ENCODE peak calls at places on chromosomes 3 and 15, in four cellular contexts. I is D721Med, E is T-helper 2 cell, T is skeletal muscle cell. N is an unnamed sample.

GRCh38 chr15:94293411-94294402 is 62.3 kb downstream of the MCTP2 start:
- DNase-seq in E (no peak), T (no peak), I (no peak), N (no peak)

GRCh38 chr15:81901323-81901722 is 144.5 kb downstream of the MEX3B start:
- DNase-seq in I (no peak), T (no peak), E (no peak), N (no peak)

GRCh38 chr3:40043444-40043755 is 234.0 kb downstream of the MYRIP start:
- DNase-seq in E (no peak), I (no peak), T (peak; percentile 65), N (no peak)

GRCh38 chr3:186254676-186255665 is 107.1 kb downstream of the DGKG start:
- DNase-seq in I (no peak), E (no peak), T (no peak), N (no peak)

GRCh38 chr3:113914646-113915045 is 33.2 kb upstream of the ZDHHC23 start:
- DNase-seq in I (no peak), E (no peak), T (peak; percentile 31), N (no peak)

GRCh38 chr15:39969871-39970270 is 36.0 kb downstream of the EIF2AK4 start:
- DNase-seq in I (no peak), E (no peak), T (peak; percentile 53), N (no peak)

GRCh38 chr3:131903988-131904415 is 130.8 kb downstream of the CPNE4 start:
- DNase-seq in I (no peak), T (peak; percentile 99), E (no peak), N (no peak)

GRCh38 chr15:90648137-90649070 is 68.7 kb upstream of the BLM start:
- DNase-seq in E (peak; percentile 41), I (peak; percentile 51), T (no peak), N (peak; percentile 41)

GRCh38 chr15:101136381-101137268 is 115.2 kb downstream of the CHSY1 start:
- DNase-seq in I (no peak), T (no peak), E (no peak), N (no peak)

GRCh38 chr15:92343869-92344643 is 49.6 kb upstream of the ST8SIA2 start:
- DNase-seq in E (no peak), I (no peak), T (no peak), N (no peak)

GRCh38 chr3:119304201-119304713 is 10.1 kb downstream of the ARHGAP31 start:
- DNase-seq in E (no peak), I (no peak), T (no peak), N (no peak)

GRCh38 chr3:158152186-158152585 is 42.3 kb downstream of the RSRC1 start:
- DNase-seq in T (peak; percentile 25), I (no peak), E (no peak), N (no peak)

GRCh38 chr3:42190701-42191442 is 75.1 kb downstream of the CCK start:
- DNase-seq in T (no peak), I (peak; percentile 56), E (peak; percentile 20), N (peak; percentile 44)

GRCh38 chr15:85667491-85668424 is 127.0 kb downstream of the KLHL25 start:
- DNase-seq in T (peak; percentile 95), E (peak; percentile 78), I (no peak), N (peak; percentile 17)

GRCh38 chr3:119597548-119598288 is at the start of gene PLA1A:
- DNase-seq in I (no peak), T (no peak), E (no peak), N (no peak)

GRCh38 chr3:133412511-133413165 is 12.8 kb downstream of the BFSP2 start:
- DNase-seq in I (no peak), T (peak; percentile 45), E (no peak), N (no peak)

GRCh38 chr3:178231645-178232044 is 304.6 kb upstream of the KCNMB2 start:
- DNase-seq in T (no peak), E (no peak), I (no peak), N (no peak)

GRCh38 chr3:54197509-54197908 is 75.2 kb downstream of the CACNA2D3 start:
- DNase-seq in T (no peak), E (no peak), I (no peak), N (no peak)

GRCh38 chr3:145939431-145939830 is 221.6 kb downstream of the PLOD2 start:
- DNase-seq in E (no peak), T (no peak), I (no peak), N (no peak)

GRCh38 chr3:36991147-36991546 is 1.8 kb downstream of the EPM2AIP1 start:
- DNase-seq in E (no peak), I (no peak), T (no peak), N (no peak)

GRCh38 chr3:48273594-48274211 is 32.8 kb downstream of the ZNF589 start:
- DNase-seq in E (peak; percentile 28), I (peak; percentile 86), T (peak; percentile 11), N (peak; percentile 18)

GRCh38 chr15:89653578-89653977 is 1.7 kb downstream of the KIF7 start:
- DNase-seq in T (no peak), E (no peak), I (no peak), N (no peak)

GRCh38 chr3:95162794-95163193 is 1099.9 kb downstream of the NSUN3 start:
- DNase-seq in I (no peak), T (no peak), E (no peak), N (no peak)

GRCh38 chr15:99749386-99749785 is 16.1 kb upstream of the LYSMD4 start:
- DNase-seq in T (no peak), I (no peak), E (no peak), N (no peak)

GRCh38 chr15:55879181-55879580 is 114.2 kb downstream of the NEDD4 start:
- DNase-seq in T (no peak), E (no peak), I (no peak), N (no peak)

N was measured in effector CD8-positive, alpha-beta T cell.